ENCODE peak calls at places on chromosome 9, in six cellular contexts. T, G, Y, H, L and Z are unnamed samples.

GRCh38 chr9:18059043-18059442 is 414.9 kb upstream of the ADAMTSL1 start:
- DNase-seq in Y (no peak), G (no peak), H (no peak), L (no peak), T (no peak), Z (no peak)

GRCh38 chr9:3008091-3008490 is 164.2 kb upstream of the PUM3 start:
- DNase-seq in T (no peak), Y (no peak), H (no peak), G (no peak), L (no peak), Z (no peak)

GRCh38 chr9:99358668-99359067 is 136.6 kb downstream of the SEC61B start:
- DNase-seq in Y (no peak), T (peak), G (no peak), L (no peak), H (no peak), Z (no peak)

GRCh38 chr9:22084336-22085035 is 75.4 kb upstream of the CDKN2B start:
- DNase-seq in H (peak), Y (no peak), T (no peak), L (no peak), G (peak), Z (peak)

GRCh38 chr9:96620832-96621269 is 1.2 kb upstream of the CDC14B start:
- DNase-seq in L (no peak), G (no peak), H (peak), T (no peak), Y (no peak), Z (no peak)

GRCh38 chr9:35814106-35814840 is 569 bp downstream of the HINT2 start:
- DNase-seq in T (peak), L (peak), G (no peak), H (peak), Y (peak), Z (no peak)

GRCh38 chr9:135909371-135909770 is 2.0 kb upstream of the CAMSAP1 start:
- DNase-seq in Y (peak), T (no peak), G (no peak), L (no peak), H (no peak), Z (no peak)

GRCh38 chr9:91817493-91818225 is 132.4 kb downstream of the ROR2 start:
- DNase-seq in Y (no peak), L (no peak), G (peak), T (no peak), H (peak), Z (peak)

GRCh38 chr9:124126571-124127289 is 115.2 kb downstream of the LHX2 start:
- DNase-seq in H (peak), T (peak), G (no peak), L (peak), Y (peak), Z (no peak)

GRCh38 chr9:100281676-100282387 is 70.9 kb downstream of the TEX10 start:
- DNase-seq in T (no peak), H (no peak), Y (no peak), L (no peak), G (no peak), Z (no peak)

GRCh38 chr9:110799396-110799795 is 130.8 kb downstream of the MUSK start:
- DNase-seq in H (no peak), Y (no peak), G (no peak), T (no peak), L (no peak), Z (no peak)

GRCh38 chr9:93303258-93303771 is 119.4 kb downstream of the WNK2 start:
- DNase-seq in Y (peak), L (no peak), H (no peak), G (no peak), T (no peak), Z (no peak)

GRCh38 chr9:136409557-136410455 is 608 bp downstream of the ENTR1 start:
- DNase-seq in G (no peak), L (peak), H (peak), Y (peak), T (no peak), Z (no peak)

GRCh38 chr9:119365291-119366027 is 3.8 kb downstream of the BRINP1 start:
- DNase-seq in H (peak), T (no peak), Y (no peak), G (no peak), L (peak), Z (no peak)

GRCh38 chr9:93673844-93674334 is 97.5 kb downstream of the PHF2 start:
- DNase-seq in T (peak), G (no peak), H (peak), L (no peak), Y (peak), Z (no peak)

GRCh38 chr9:89884356-89885083 is 279.7 kb downstream of the GADD45G start:
- DNase-seq in Y (peak), L (no peak), T (peak), H (no peak), G (no peak), Z (no peak)

GRCh38 chr9:30851600-30851999 is 1532.8 kb upstream of the ACO1 start:
- DNase-seq in G (no peak), Y (no peak), H (no peak), L (no peak), T (no peak), Z (no peak)

GRCh38 chr9:134413890-134414731 is 87.9 kb downstream of the RXRA start:
- DNase-seq in H (peak), L (peak), T (peak), G (peak), Y (no peak), Z (peak)

GRCh38 chr9:131578778-131579504 is 33.6 kb downstream of the PRRT1B start:
- DNase-seq in T (no peak), H (no peak), G (no peak), Y (peak), L (peak), Z (no peak)

GRCh38 chr9:109458453-109459211 is 39.5 kb downstream of the PTPN3 start:
- DNase-seq in G (no peak), L (no peak), H (no peak), T (no peak), Y (no peak), Z (no peak)

GRCh38 chr9:94929373-94929764 is 202.9 kb downstream of the AOPEP start:
- DNase-seq in H (no peak), L (no peak), T (peak), Y (peak), G (no peak), Z (no peak)

GRCh38 chr9:97386733-97387503 is 25.0 kb upstream of the TDRD7 start:
- DNase-seq in H (peak), L (peak), Y (peak), G (no peak), T (peak), Z (no peak)

GRCh38 chr9:33447404-33448158 is at the start of gene AQP3:
- DNase-seq in Y (peak), H (peak), T (peak), L (peak), G (no peak), Z (no peak)

GRCh38 chr9:78507008-78507407 is 210.1 kb downstream of the PSAT1 start:
- DNase-seq in Y (no peak), G (no peak), L (no peak), T (no peak), H (no peak), Z (no peak)

GRCh38 chr9:95570646-95571045 is 53.9 kb upstream of the PTCH1 start:
- DNase-seq in Y (no peak), H (peak), G (no peak), L (peak), T (no peak), Z (no peak)

GRCh38 chr9:124553738-124554137 is 46.5 kb upstream of the NR5A1 start:
- DNase-seq in Y (no peak), G (peak), H (peak), T (no peak), L (no peak), Z (peak)

GRCh38 chr9:912776-913175 is 63.7 kb upstream of the DMRT3 start:
- DNase-seq in H (no peak), Y (no peak), L (no peak), G (no peak), T (no peak), Z (no peak)

GRCh38 chr9:122261469-122261881 is 3.2 kb downstream of the RBM18 start:
- DNase-seq in G (peak), L (no peak), T (peak), H (peak), Y (peak), Z (no peak)

GRCh38 chr9:132853482-132853881 is 24.6 kb downstream of the AK8 start:
- DNase-seq in G (no peak), L (no peak), T (no peak), H (no peak), Y (no peak), Z (no peak)

DNA sequence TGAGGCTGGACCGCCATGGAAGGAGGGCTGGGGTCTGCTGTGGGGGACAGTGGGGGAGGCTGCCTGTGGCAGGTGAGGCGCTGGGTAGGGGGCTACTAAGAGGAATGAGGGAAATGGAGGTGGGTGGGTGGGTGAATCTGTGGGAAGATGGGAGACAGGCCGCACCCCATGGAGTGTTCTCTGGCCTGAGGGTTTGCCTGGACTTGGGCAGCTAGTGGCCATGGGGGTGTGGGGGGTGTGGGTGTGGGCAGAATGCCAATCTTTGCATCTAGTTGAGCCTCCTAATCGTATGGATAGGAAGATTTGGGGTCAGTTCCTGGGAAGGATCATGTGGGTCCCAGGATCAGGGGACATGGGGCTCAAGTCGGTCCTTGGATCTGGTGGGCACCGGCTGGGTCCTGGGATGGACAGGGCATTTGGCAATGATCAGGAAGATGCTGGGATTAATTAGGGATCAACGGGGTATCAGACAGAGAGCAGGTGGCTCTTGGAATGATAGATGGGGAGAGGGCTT is 518 bp downstream of the ZDHHC12 start:
- DNase-seq in Y (no peak), G (no peak), T (no peak), L (no peak), H (peak), Z (no peak)
- H3K4me3 ChIP-seq in Y (peak), G (peak), T (peak), L (peak), H (peak), Z (peak)

GRCh38 chr9:76425677-76426453 is 31.6 kb upstream of the RFK start:
- DNase-seq in G (no peak), L (no peak), T (no peak), Y (no peak), H (no peak), Z (no peak)

GRCh38 chr9:76423216-76424177 is 29.3 kb upstream of the RFK start:
- DNase-seq in L (no peak), H (no peak), T (no peak), G (no peak), Y (no peak), Z (no peak)

GRCh38 chr9:76431601-76432000 is 27.4 kb upstream of the GCNT1 start:
- DNase-seq in L (no peak), G (no peak), H (no peak), Y (peak), T (no peak), Z (no peak)

GRCh38 chr9:76424491-76424890 is 30.3 kb upstream of the RFK start:
- DNase-seq in T (no peak), G (no peak), L (no peak), Y (no peak), H (no peak), Z (no peak)

GRCh38 chr9:76426807-76427419 is 32.1 kb upstream of the GCNT1 start:
- DNase-seq in L (no peak), Y (no peak), G (no peak), H (no peak), T (no peak), Z (no peak)
- H3K4me3 ChIP-seq in L (no peak), Y (no peak), G (no peak), H (no peak), T (no peak), Z (no peak)

GRCh38 chr9:129109952-129110739 is 447 bp downstream of the CRAT start:
- DNase-seq in H (peak), T (no peak), G (no peak), L (peak), Y (no peak), Z (no peak)

GRCh38 chr9:129111762-129112151 is 542 bp downstream of the PTPA start:
- DNase-seq in T (no peak), G (no peak), Y (no peak), H (peak), L (peak), Z (no peak)

GRCh38 chr9:129110740-129111142 is at the start of gene CRAT:
- DNase-seq in T (peak), G (no peak), H (peak), L (peak), Y (peak), Z (peak)

GRCh38 chr9:129111143-129111761 is at the start of gene PTPA:
- DNase-seq in T (peak), H (peak), L (peak), Y (peak), G (no peak), Z (peak)

DNA sequence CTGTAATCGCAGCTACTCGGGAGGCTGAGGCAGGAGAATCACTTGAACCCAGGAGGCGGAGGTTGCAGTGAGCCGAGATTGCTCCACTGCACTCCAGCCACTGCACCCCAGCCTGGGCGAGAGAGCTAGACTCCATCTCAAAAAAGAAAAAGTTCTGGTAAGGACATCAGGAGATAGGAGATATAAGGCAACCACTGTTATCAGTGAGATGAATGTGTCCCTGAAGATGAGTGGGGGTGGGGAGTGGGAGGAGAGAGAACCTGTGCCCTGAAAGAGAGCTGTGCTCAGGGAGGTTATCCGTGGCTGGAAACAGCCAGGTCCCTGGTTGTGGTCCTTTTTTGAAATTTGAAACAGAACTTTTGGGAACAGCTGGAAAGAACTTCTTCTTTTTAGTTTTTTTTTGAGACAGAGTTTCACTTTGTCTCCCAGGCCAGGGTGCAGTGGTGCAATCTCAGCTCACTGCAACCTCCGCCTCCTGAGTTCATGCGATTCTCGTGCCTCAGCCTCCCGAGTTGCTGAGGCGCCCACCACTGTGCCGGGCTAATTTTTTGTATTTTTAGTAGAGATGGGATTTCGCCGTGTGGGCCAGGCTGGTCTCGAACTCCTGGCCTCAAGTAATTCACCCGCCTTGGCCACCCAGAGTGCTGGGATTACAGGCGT is 2.6 kb downstream of the PTPA start:
- DNase-seq in H (no peak), T (no peak), G (no peak), Y (no peak), L (no peak), Z (no peak)
- H3K4me3 ChIP-seq in H (no peak), T (no peak), G (no peak), Y (no peak), L (peak), Z (no peak)

GRCh38 chr9:87883274-87883673 is 597 bp downstream of the SPATA31E1 start:
- DNase-seq in L (no peak), G (no peak), H (no peak), T (no peak), Y (no peak), Z (no peak)
- H3K4me3 ChIP-seq in L (no peak), G (no peak), H (no peak), T (no peak), Y (no peak), Z (no peak)

GRCh38 chr9:85741112-85741874 is 461 bp downstream of the AGTPBP1 start:
- DNase-seq in Y (peak), L (peak), G (no peak), T (no peak), H (peak), Z (no peak)
- H3K4me3 ChIP-seq in Y (peak), L (peak), G (peak), T (peak), H (peak), Z (peak)

DNA sequence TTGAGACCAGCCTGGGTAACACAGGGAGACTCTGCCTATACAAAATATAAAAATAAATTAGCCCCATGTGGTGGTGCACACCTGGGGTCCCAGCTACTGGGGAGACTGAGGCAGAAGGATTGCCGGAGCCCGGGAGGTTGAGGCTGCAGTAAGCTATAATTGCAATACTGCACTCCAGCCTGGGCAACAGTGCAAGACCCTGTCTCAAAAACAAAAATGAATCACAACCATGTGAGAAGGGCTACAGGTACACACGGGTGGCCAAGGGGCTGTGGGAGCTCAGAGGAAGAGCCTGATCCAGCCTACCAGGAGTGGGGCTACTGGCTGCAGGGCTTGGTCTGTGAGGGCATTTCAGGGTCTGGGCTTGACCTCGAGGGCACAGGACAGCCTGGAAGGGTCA is 55.2 kb upstream of the STXBP1 start:
- DNase-seq in L (no peak), Y (no peak), H (no peak), G (no peak), T (no peak), Z (no peak)
- H3K4me3 ChIP-seq in L (no peak), Y (no peak), H (peak), G (no peak), T (no peak), Z (no peak)